ENCODE peak calls at places on chromosomes 2 and 18, in ten cellular contexts. F is neural crest cell, Q is GM13976, H is heart right ventricle, Y is progenitor cell of endocrine pancreas, D is HFFc6, K is A549, X is body of pancreas, N is upper lobe of right lung, R is heart left ventricle. W is an unnamed sample.

GRCh38 chr2:136767030-136767429 is 1.7 kb downstream of the THSD7B start:
- DNase-seq in F (no peak), Q (no peak), H (no peak), Y (no peak), D (no peak), K (no peak), X (no peak), N (no peak), R (no peak), W (no peak)

GRCh38 chr2:128686498-128686861 is 367.8 kb upstream of the HS6ST1 start:
- DNase-seq in F (no peak), Q (no peak), H (no peak), Y (no peak), D (no peak), K (no peak), X (no peak), N (no peak), R (no peak), W (no peak)

GRCh38 chr18:48777026-48777736 is 173.6 kb downstream of the SMAD7 start:
- DNase-seq in F (peak; percentile 55), Q (peak; percentile 93), H (peak; percentile 72), Y (peak; percentile 59), D (peak; percentile 16), K (peak; percentile 42), X (peak; percentile 64), N (peak; percentile 86), R (peak; percentile 69), W (peak; percentile 76)

GRCh38 chr18:10378688-10379465 is 75.6 kb upstream of the APCDD1 start:
- DNase-seq in F (no peak), Q (no peak), H (no peak), Y (no peak), D (peak; percentile 82), K (no peak), X (no peak), N (no peak), R (no peak), W (peak; percentile 20)

GRCh38 chr2:164737612-164738081 is 104.0 kb downstream of the COBLL1 start:
- DNase-seq in F (peak; percentile 33), Q (peak; percentile 24), H (peak; percentile 27), Y (peak; percentile 30), D (peak; percentile 53), K (peak; percentile 71), X (peak; percentile 74), N (peak; percentile 73), R (peak; percentile 67), W (peak; percentile 53)

GRCh38 chr2:191675807-191676667 is 1.9 kb upstream of the NABP1 start:
- DNase-seq in F (no peak), Q (peak; percentile 38), H (peak; percentile 23), Y (no peak), D (no peak), K (no peak), X (no peak), N (peak; percentile 64), R (peak; percentile 62), W (peak; percentile 15)

GRCh38 chr2:120175000-120175581 is 48.1 kb downstream of the TMEM185B start:
- DNase-seq in F (peak; percentile 11), Q (peak; percentile 54), H (no peak), Y (no peak), D (peak; percentile 56), K (peak; percentile 54), X (peak; percentile 29), N (no peak), R (no peak), W (peak; percentile 27)

GRCh38 chr2:240466579-240467148 is 31.2 kb downstream of the GPC1 start:
- DNase-seq in F (no peak), Q (no peak), H (peak; percentile 9), Y (peak; percentile 8), D (no peak), K (no peak), X (peak; percentile 11), N (no peak), R (peak; percentile 24), W (no peak)

GRCh38 chr2:171878481-171878993 is 15.5 kb downstream of the SLC25A12 start:
- DNase-seq in F (no peak), Q (no peak), H (no peak), Y (no peak), D (peak; percentile 51), K (no peak), X (peak; percentile 17), N (no peak), R (peak; percentile 43), W (no peak)

GRCh38 chr2:238141541-238142318 is 3.3 kb downstream of the KLHL30 start:
- DNase-seq in F (no peak), Q (no peak), H (no peak), Y (no peak), D (peak; percentile 50), K (peak; percentile 78), X (peak; percentile 41), N (peak; percentile 83), R (peak; percentile 47), W (no peak)

GRCh38 chr2:153912798-153913396 is 41.2 kb downstream of the GALNT13 start:
- DNase-seq in F (no peak), Q (no peak), H (no peak), Y (no peak), D (no peak), K (no peak), X (no peak), N (peak; percentile 36), R (no peak), W (no peak)

DNA sequence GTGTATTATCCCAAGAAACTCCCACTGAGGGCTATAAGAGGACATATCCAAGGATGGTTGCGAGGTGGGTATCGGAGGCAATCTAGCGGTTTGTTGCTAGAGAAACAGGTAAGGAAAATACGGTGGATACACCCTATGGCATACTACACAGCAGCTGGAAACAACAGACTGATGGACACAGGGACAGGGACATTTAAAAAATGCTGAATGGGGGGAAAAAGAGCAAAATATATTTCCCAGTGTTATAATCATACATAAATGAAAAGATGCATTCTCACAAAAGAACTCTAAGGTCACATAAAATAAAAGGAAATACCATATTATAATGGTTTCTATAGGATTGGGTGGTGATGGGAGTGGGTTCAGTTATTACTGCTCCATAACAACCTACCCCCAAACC is 95.9 kb downstream of the SMC6 start:
- DNase-seq in F (no peak), Q (no peak), H (no peak), Y (no peak), D (no peak), K (no peak), X (no peak), N (no peak), R (no peak), W (no peak)
- TF ChIP-seq CTCF in F (no peak), Q (no peak), H (no peak), Y (no peak), D (no peak), K (no peak), X (no peak), N (no peak), R (no peak), W (no peak)

GRCh38 chr2:131154071-131154531 is 49.0 kb downstream of the PLEKHB2 start:
- DNase-seq in F (peak; percentile 61), Q (peak; percentile 89), H (peak; percentile 46), Y (peak; percentile 60), D (peak; percentile 49), K (peak; percentile 65), X (peak; percentile 62), N (peak; percentile 78), R (peak; percentile 54), W (peak; percentile 76)

GRCh38 chr2:131153529-131153928 is 48.4 kb downstream of the PLEKHB2 start:
- DNase-seq in F (no peak), Q (no peak), H (no peak), Y (no peak), D (no peak), K (no peak), X (no peak), N (no peak), R (no peak), W (no peak)

GRCh38 chr2:131155208-131155855 is 50.2 kb downstream of the PLEKHB2 start:
- DNase-seq in F (no peak), Q (no peak), H (no peak), Y (no peak), D (no peak), K (no peak), X (no peak), N (no peak), R (no peak), W (no peak)

GRCh38 chr2:131154647-131155046 is 49.5 kb downstream of the PLEKHB2 start:
- DNase-seq in F (no peak), Q (no peak), H (no peak), Y (no peak), D (no peak), K (no peak), X (no peak), N (no peak), R (no peak), W (no peak)

GRCh38 chr2:131156452-131157149 is 51.5 kb downstream of the PLEKHB2 start:
- DNase-seq in F (no peak), Q (peak; percentile 74), H (no peak), Y (no peak), D (no peak), K (no peak), X (no peak), N (no peak), R (no peak), W (no peak)
- TF ChIP-seq CTCF in F (no peak), Q (no peak), H (no peak), Y (peak; percentile 27), D (peak; percentile 44), K (no peak), X (no peak), N (no peak), R (no peak), W (no peak)

GRCh38 chr2:196951973-196952372 is 25.5 kb upstream of the PGAP1 start:
- DNase-seq in F (no peak), Q (no peak), H (no peak), Y (no peak), D (no peak), K (no peak), X (no peak), N (no peak), R (no peak), W (no peak)

GRCh38 chr2:196955036-196955435 is 28.5 kb upstream of the PGAP1 start:
- DNase-seq in F (no peak), Q (no peak), H (no peak), Y (no peak), D (no peak), K (no peak), X (no peak), N (no peak), R (no peak), W (no peak)

GRCh38 chr2:196954001-196954400 is 27.5 kb upstream of the PGAP1 start:
- DNase-seq in F (no peak), Q (no peak), H (no peak), Y (no peak), D (no peak), K (no peak), X (no peak), N (no peak), R (no peak), W (no peak)

GRCh38 chr2:196944570-196944969 is 18.1 kb upstream of the PGAP1 start:
- DNase-seq in F (no peak), Q (peak; percentile 55), H (no peak), Y (no peak), D (no peak), K (no peak), X (no peak), N (no peak), R (no peak), W (no peak)

GRCh38 chr2:196949116-196949515 is 22.6 kb upstream of the PGAP1 start:
- DNase-seq in F (no peak), Q (no peak), H (no peak), Y (no peak), D (no peak), K (no peak), X (no peak), N (no peak), R (no peak), W (no peak)
- TF ChIP-seq CTCF in F (no peak), Q (no peak), H (no peak), Y (no peak), D (no peak), K (no peak), X (no peak), N (no peak), R (no peak), W (no peak)

GRCh38 chr2:12741361-12741760 is 24.6 kb downstream of the TRIB2 start:
- DNase-seq in F (no peak), Q (no peak), H (no peak), Y (no peak), D (no peak), K (no peak), X (no peak), N (no peak), R (no peak), W (no peak)
- TF ChIP-seq CTCF in F (no peak), Q (no peak), H (no peak), Y (no peak), D (no peak), K (no peak), X (no peak), N (no peak), R (no peak), W (no peak)

W was measured in endothelial cell.